ENCODE peak calls at places on chromosomes 5 and 9, in five cellular contexts. B, E, R, U and D are unnamed samples.

GRCh38 chr5:664343-664993 is 28.7 kb downstream of the TPPP start:
- DNase-seq in B (no peak), R (no peak), E (no peak), U (peak), D (no peak)

GRCh38 chr5:50667079-50667652 is 729 bp downstream of the PARP8 start:
- DNase-seq in E (peak), U (peak), B (peak), R (no peak), D (peak)

GRCh38 chr9:18137815-18138214 is 336.1 kb upstream of the ADAMTSL1 start:
- DNase-seq in E (no peak), U (no peak), R (no peak), B (no peak), D (no peak)

GRCh38 chr5:151673421-151673820 is 13.3 kb downstream of the SPARC start:
- DNase-seq in R (no peak), U (no peak), E (no peak), B (no peak), D (no peak)

GRCh38 chr9:128151343-128152132 is 2.3 kb downstream of the LCN2 start:
- DNase-seq in R (no peak), E (no peak), B (no peak), U (no peak), D (no peak)

GRCh38 chr9:133953976-133954709 is 38.0 kb downstream of the VAV2 start:
- DNase-seq in B (no peak), U (no peak), R (no peak), E (no peak), D (peak)

GRCh38 chr9:112863214-112863613 is 27.5 kb downstream of the SLC46A2 start:
- DNase-seq in R (no peak), E (no peak), U (no peak), B (no peak), D (no peak)

GRCh38 chr5:176530406-176530982 is 6.7 kb downstream of the RNF44 start:
- DNase-seq in R (no peak), E (no peak), B (no peak), U (no peak), D (peak)

GRCh38 chr5:91296691-91297143 is 86.4 kb downstream of the ARRDC3 start:
- DNase-seq in R (no peak), B (peak), U (peak), E (no peak), D (no peak)

GRCh38 chr9:86352440-86353106 is 1.6 kb downstream of the TUT7 start:
- DNase-seq in R (no peak), B (no peak), U (no peak), E (no peak), D (peak)

GRCh38 chr9:114706709-114707108 is 24.7 kb upstream of the TEX48 start:
- DNase-seq in R (no peak), U (no peak), E (no peak), B (no peak), D (no peak)

GRCh38 chr9:34984049-34984448 is 5.5 kb upstream of the DNAJB5 start:
- DNase-seq in R (peak), B (peak), E (no peak), U (no peak), D (no peak)

GRCh38 chr9:21883642-21884041 is 81.2 kb downstream of the MTAP start:
- DNase-seq in E (no peak), B (no peak), U (no peak), R (no peak), D (no peak)

GRCh38 chr5:78779262-78779661 is 130.7 kb upstream of the LHFPL2 start:
- DNase-seq in U (no peak), B (no peak), R (no peak), E (no peak), D (no peak)

GRCh38 chr5:135319928-135320606 is 79.0 kb downstream of the MACROH2A1 start:
- DNase-seq in E (peak), B (no peak), R (no peak), U (peak), D (no peak)

GRCh38 chr9:5817776-5818336 is 15.1 kb downstream of the ERMP1 start:
- DNase-seq in B (peak), E (no peak), U (no peak), R (peak), D (no peak)

GRCh38 chr5:140926211-140926902 is at the start of gene PCDHAC1:
- DNase-seq in B (peak), U (peak), E (peak), R (no peak), D (no peak)

GRCh38 chr9:122464633-122465567 is 12.8 kb downstream of the OR1J1 start:
- DNase-seq in E (no peak), B (peak), R (peak), U (peak), D (peak)

GRCh38 chr9:123434619-123435240 is 78.7 kb downstream of the CRB2 start:
- DNase-seq in E (no peak), R (no peak), U (no peak), B (no peak), D (no peak)

GRCh38 chr9:83701769-83702168 is 6.0 kb downstream of the UBQLN1 start:
- DNase-seq in E (no peak), R (peak), B (peak), U (no peak), D (no peak)

GRCh38 chr5:175681045-175681974 is 23.4 kb downstream of the HRH2 start:
- DNase-seq in E (no peak), B (no peak), R (no peak), U (peak), D (no peak)

GRCh38 chr5:151023047-151023615 is 2.7 kb downstream of the GPX3 start:
- DNase-seq in R (no peak), U (peak), E (no peak), B (no peak), D (no peak)

GRCh38 chr5:33321026-33321425 is 119.7 kb upstream of the TARS1 start:
- DNase-seq in E (no peak), U (no peak), B (peak), R (peak), D (no peak)

GRCh38 chr5:43683884-43684471 is 81.0 kb downstream of the NNT start:
- DNase-seq in U (no peak), E (no peak), R (no peak), B (no peak), D (no peak)

GRCh38 chr5:177455661-177456590 is 9.3 kb downstream of the PRR7 start:
- DNase-seq in B (peak), U (peak), R (peak), E (peak), D (peak)

GRCh38 chr5:143435207-143435657 is 31.7 kb upstream of the NR3C1 start:
- DNase-seq in E (no peak), B (no peak), U (no peak), R (no peak), D (peak)

GRCh38 chr9:34991833-34992375 is 2.4 kb downstream of the DNAJB5 start:
- DNase-seq in R (no peak), E (no peak), B (peak), U (no peak), D (no peak)

GRCh38 chr9:137305060-137305787 is 3.2 kb upstream of the NRARP start:
- DNase-seq in R (peak), E (peak), U (peak), B (peak), D (peak)

GRCh38 chr9:116175616-116176015 is 22.0 kb downstream of the PAPPA start:
- DNase-seq in E (no peak), R (no peak), U (no peak), B (peak), D (no peak)

GRCh38 chr5:150632305-150633160 is 7.9 kb upstream of the SYNPO start:
- DNase-seq in R (peak), E (no peak), U (no peak), B (peak), D (no peak)

DNA sequence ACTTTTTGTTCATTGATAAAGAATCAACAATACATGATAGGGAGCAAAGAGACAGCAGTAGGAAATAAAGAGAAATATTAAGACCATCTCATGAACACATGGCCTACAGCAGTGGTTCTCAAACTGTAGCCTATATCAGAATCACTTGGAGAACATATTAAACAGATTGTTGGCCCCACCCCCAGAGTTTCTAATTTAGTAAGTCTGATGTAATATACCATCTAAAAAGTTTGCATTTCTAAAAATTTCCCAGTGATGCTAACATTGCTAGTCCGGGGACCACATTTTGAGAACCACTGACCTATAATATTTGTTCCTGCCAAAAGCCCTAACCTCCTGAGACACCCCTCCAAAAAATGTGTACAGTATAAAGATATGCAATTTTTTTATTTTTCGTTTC is 306.2 kb upstream of the NREP start:
- DNase-seq in R (no peak), B (no peak), E (no peak), U (no peak), D (no peak)
- TF ChIP-seq CTCF in R (no peak), B (no peak), E (no peak), U (no peak), D (no peak)

GRCh38 chr9:72871685-72872084 is 81.2 kb downstream of the ALDH1A1 start:
- DNase-seq in U (no peak), B (peak), E (no peak), R (peak), D (no peak)
- TF ChIP-seq CTCF in U (no peak), B (peak), E (peak), R (peak), D (no peak)

GRCh38 chr5:83745821-83746220 is 25.2 kb upstream of the HAPLN1 start:
- DNase-seq in U (no peak), B (no peak), R (no peak), E (no peak), D (no peak)
- TF ChIP-seq CTCF in U (no peak), B (no peak), R (no peak), E (no peak), D (no peak)

DNA sequence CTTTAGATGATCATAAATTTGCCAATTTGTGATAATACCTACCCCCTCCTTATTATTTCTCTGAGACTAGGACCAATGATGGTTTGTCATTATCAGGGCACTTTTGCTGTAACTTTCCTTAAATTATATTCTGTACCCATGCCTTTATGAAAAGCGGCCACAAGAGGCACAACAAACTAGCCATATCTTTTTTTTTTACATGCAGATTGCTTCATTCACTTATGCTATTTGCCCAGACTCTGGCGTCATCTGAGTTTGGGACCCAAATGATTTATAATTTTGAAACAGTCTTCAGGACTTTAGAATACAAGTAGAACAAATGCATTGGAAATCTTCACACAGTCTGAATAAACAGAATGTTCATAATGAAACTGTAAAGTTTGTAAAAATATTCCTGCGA is 408.1 kb downstream of the MAT2B start:
- DNase-seq in B (no peak), U (no peak), R (no peak), E (no peak), D (no peak)
- TF ChIP-seq CTCF in B (peak), U (no peak), R (peak), E (peak), D (no peak)

GRCh38 chr5:14895301-14895700 is 23.7 kb upstream of the ANKH start:
- DNase-seq in R (no peak), E (no peak), U (no peak), B (no peak), D (no peak)
- TF ChIP-seq CTCF in R (no peak), E (peak), U (no peak), B (no peak), D (no peak)